ENCODE peak calls at places on chromosomes 16 and 17, in five cellular contexts. One of them, this sample, is unnamed.
A peak's percentile ranks its signal among the peaks of the same experiment; 100 is the strongest.

GRCh38 chr16:57863434-57864160 is 61.3 kb upstream of the KIFC3 start:
- DNase-seq in WTC11: peak; percentile 64
- DNase-seq in Panc1: peak; percentile 42
- DNase-seq in omental fat pad: no peak
- DNase-seq in spleen: no peak
- DNase-seq in this sample: peak; percentile 44

GRCh38 chr16:85728879-85729278 is 22.0 kb downstream of the C16orf74 start:
- DNase-seq in WTC11: peak; percentile 65
- DNase-seq in Panc1: no peak
- DNase-seq in omental fat pad: no peak
- DNase-seq in spleen: no peak
- DNase-seq in this sample: no peak

GRCh38 chr17:78962345-78962983 is 17.3 kb downstream of the LGALS3BP start:
- DNase-seq in WTC11: no peak
- DNase-seq in Panc1: no peak
- DNase-seq in omental fat pad: no peak
- DNase-seq in spleen: no peak
- DNase-seq in this sample: no peak

GRCh38 chr17:60439501-60439900 is 17.2 kb downstream of the CHCT1 start:
- DNase-seq in WTC11: no peak
- DNase-seq in Panc1: no peak
- DNase-seq in omental fat pad: no peak
- DNase-seq in spleen: no peak
- DNase-seq in this sample: no peak

GRCh38 chr16:86878290-86879160 is 300.2 kb downstream of the FOXL1 start:
- DNase-seq in WTC11: no peak
- DNase-seq in Panc1: no peak
- DNase-seq in omental fat pad: no peak
- DNase-seq in spleen: no peak
- DNase-seq in this sample: peak; percentile 62

GRCh38 chr16:73202176-73202729 is 154.3 kb upstream of the ZFHX3 start:
- DNase-seq in WTC11: no peak
- DNase-seq in Panc1: no peak
- DNase-seq in omental fat pad: no peak
- DNase-seq in spleen: no peak
- DNase-seq in this sample: no peak

GRCh38 chr16:21663889-21664647 is at the start of gene OTOA:
- DNase-seq in WTC11: peak; percentile 56
- DNase-seq in Panc1: no peak
- DNase-seq in omental fat pad: no peak
- DNase-seq in spleen: peak; percentile 87
- DNase-seq in this sample: no peak

GRCh38 chr17:31754239-31754945 is 104.7 kb downstream of the COPRS start:
- DNase-seq in WTC11: no peak
- DNase-seq in Panc1: no peak
- DNase-seq in omental fat pad: no peak
- DNase-seq in spleen: no peak
- DNase-seq in this sample: no peak

GRCh38 chr16:14284930-14285541 is 213.9 kb downstream of the MRTFB start:
- DNase-seq in WTC11: peak; percentile 68
- DNase-seq in Panc1: peak; percentile 74
- DNase-seq in omental fat pad: no peak
- DNase-seq in spleen: no peak
- DNase-seq in this sample: no peak

GRCh38 chr16:27156531-27156930 is 46.8 kb upstream of the KDM8 start:
- DNase-seq in WTC11: no peak
- DNase-seq in Panc1: no peak
- DNase-seq in omental fat pad: no peak
- DNase-seq in spleen: no peak
- DNase-seq in this sample: no peak

GRCh38 chr17:32588982-32589381 is 102.2 kb downstream of the CDK5R1 start:
- DNase-seq in WTC11: peak; percentile 46
- DNase-seq in Panc1: no peak
- DNase-seq in omental fat pad: no peak
- DNase-seq in spleen: no peak
- DNase-seq in this sample: no peak

GRCh38 chr17:15398736-15399331 is 57.4 kb upstream of the TEKT3 start:
- DNase-seq in WTC11: no peak
- DNase-seq in Panc1: no peak
- DNase-seq in omental fat pad: no peak
- DNase-seq in spleen: no peak
- DNase-seq in this sample: no peak

GRCh38 chr16:2048116-2048543 is 345 bp downstream of the TSC2 start:
- DNase-seq in WTC11: no peak
- DNase-seq in Panc1: no peak
- DNase-seq in omental fat pad: no peak
- DNase-seq in spleen: no peak
- DNase-seq in this sample: no peak

GRCh38 chr16:89615176-89615575 is 1.7 kb downstream of the DPEP1 start:
- DNase-seq in WTC11: no peak
- DNase-seq in Panc1: no peak
- DNase-seq in omental fat pad: no peak
- DNase-seq in spleen: no peak
- DNase-seq in this sample: no peak

GRCh38 chr16:89613954-89614459 is 565 bp downstream of the DPEP1 start:
- DNase-seq in WTC11: no peak
- DNase-seq in Panc1: no peak
- DNase-seq in omental fat pad: no peak
- DNase-seq in spleen: no peak
- DNase-seq in this sample: no peak

GRCh38 chr16:89616576-89617437 is 3.4 kb downstream of the DPEP1 start:
- DNase-seq in WTC11: no peak
- DNase-seq in Panc1: no peak
- DNase-seq in omental fat pad: no peak
- DNase-seq in spleen: no peak
- DNase-seq in this sample: no peak

GRCh38 chr16:89613101-89613953 is at the start of gene DPEP1:
- DNase-seq in WTC11: peak; percentile 47
- DNase-seq in Panc1: no peak
- DNase-seq in omental fat pad: no peak
- DNase-seq in spleen: no peak
- DNase-seq in this sample: no peak

GRCh38 chr16:89615596-89616090 is 2.2 kb downstream of the DPEP1 start:
- DNase-seq in WTC11: peak; percentile 79
- DNase-seq in Panc1: no peak
- DNase-seq in omental fat pad: no peak
- DNase-seq in spleen: no peak
- DNase-seq in this sample: no peak
- TF ChIP-seq CTCF in WTC11: peak; percentile 86
- TF ChIP-seq CTCF in Panc1: peak; percentile 90
- TF ChIP-seq CTCF in omental fat pad: peak; percentile 11
- TF ChIP-seq CTCF in spleen: peak; percentile 76
- TF ChIP-seq CTCF in this sample: peak; percentile 86

GRCh38 chr17:16449121-16449570 is 33.8 kb downstream of the TRPV2 start:
- DNase-seq in WTC11: no peak
- DNase-seq in Panc1: no peak
- DNase-seq in omental fat pad: no peak
- DNase-seq in spleen: no peak
- DNase-seq in this sample: no peak

GRCh38 chr17:16455997-16456769 is 35.8 kb downstream of the LRRC75A start:
- DNase-seq in WTC11: no peak
- DNase-seq in Panc1: no peak
- DNase-seq in omental fat pad: no peak
- DNase-seq in spleen: no peak
- DNase-seq in this sample: no peak

GRCh38 chr17:16450028-16450427 is 34.7 kb downstream of the TRPV2 start:
- DNase-seq in WTC11: no peak
- DNase-seq in Panc1: no peak
- DNase-seq in omental fat pad: no peak
- DNase-seq in spleen: no peak
- DNase-seq in this sample: no peak

GRCh38 chr17:16456770-16457316 is 35.1 kb downstream of the LRRC75A start:
- DNase-seq in WTC11: no peak
- DNase-seq in Panc1: no peak
- DNase-seq in omental fat pad: no peak
- DNase-seq in spleen: no peak
- DNase-seq in this sample: no peak

GRCh38 chr17:16453493-16453851 is 38.1 kb downstream of the TRPV2 start:
- DNase-seq in WTC11: no peak
- DNase-seq in Panc1: no peak
- DNase-seq in omental fat pad: no peak
- DNase-seq in spleen: no peak
- DNase-seq in this sample: no peak
- TF ChIP-seq CTCF in WTC11: no peak
- TF ChIP-seq CTCF in Panc1: no peak
- TF ChIP-seq CTCF in omental fat pad: no peak
- TF ChIP-seq CTCF in spleen: no peak
- TF ChIP-seq CTCF in this sample: peak; percentile 7

GRCh38 chr16:18809165-18809564 is 7.8 kb upstream of the ARL6IP1 start:
- DNase-seq in WTC11: no peak
- DNase-seq in Panc1: no peak
- DNase-seq in omental fat pad: no peak
- DNase-seq in spleen: no peak
- DNase-seq in this sample: no peak
- TF ChIP-seq CTCF in WTC11: no peak
- TF ChIP-seq CTCF in Panc1: no peak
- TF ChIP-seq CTCF in omental fat pad: no peak
- TF ChIP-seq CTCF in spleen: no peak
- TF ChIP-seq CTCF in this sample: no peak

GRCh38 chr16:6081320-6081976 is 983.9 kb upstream of the EEF2KMT start:
- DNase-seq in WTC11: peak; percentile 9
- DNase-seq in Panc1: peak; percentile 13
- DNase-seq in omental fat pad: no peak
- DNase-seq in spleen: no peak
- DNase-seq in this sample: no peak
- TF ChIP-seq CTCF in WTC11: peak; percentile 32
- TF ChIP-seq CTCF in Panc1: peak; percentile 84
- TF ChIP-seq CTCF in omental fat pad: no peak
- TF ChIP-seq CTCF in spleen: peak; percentile 21
- TF ChIP-seq CTCF in this sample: peak; percentile 56

GRCh38 chr16:3141781-3142311 is 7.0 kb downstream of the ZNF213 start:
- DNase-seq in WTC11: no peak
- DNase-seq in Panc1: no peak
- DNase-seq in omental fat pad: no peak
- DNase-seq in spleen: peak; percentile 73
- DNase-seq in this sample: no peak

GRCh38 chr16:3142327-3142726 is 7.5 kb downstream of the ZNF213 start:
- DNase-seq in WTC11: no peak
- DNase-seq in Panc1: no peak
- DNase-seq in omental fat pad: no peak
- DNase-seq in spleen: peak; percentile 59
- DNase-seq in this sample: no peak

GRCh38 chr16:3142770-3143169 is 7.9 kb downstream of the ZNF213 start:
- DNase-seq in WTC11: no peak
- DNase-seq in Panc1: no peak
- DNase-seq in omental fat pad: no peak
- DNase-seq in spleen: no peak
- DNase-seq in this sample: no peak

GRCh38 chr16:3138823-3139426 is 4.1 kb downstream of the ZNF213 start:
- DNase-seq in WTC11: no peak
- DNase-seq in Panc1: no peak
- DNase-seq in omental fat pad: no peak
- DNase-seq in spleen: no peak
- DNase-seq in this sample: no peak

GRCh38 chr16:3140603-3141427 is 6.0 kb downstream of the ZNF213 start:
- DNase-seq in WTC11: no peak
- DNase-seq in Panc1: no peak
- DNase-seq in omental fat pad: no peak
- DNase-seq in spleen: no peak
- DNase-seq in this sample: peak; percentile 86
- TF ChIP-seq CTCF in WTC11: no peak
- TF ChIP-seq CTCF in Panc1: no peak
- TF ChIP-seq CTCF in omental fat pad: no peak
- TF ChIP-seq CTCF in spleen: no peak
- TF ChIP-seq CTCF in this sample: no peak

DNA sequence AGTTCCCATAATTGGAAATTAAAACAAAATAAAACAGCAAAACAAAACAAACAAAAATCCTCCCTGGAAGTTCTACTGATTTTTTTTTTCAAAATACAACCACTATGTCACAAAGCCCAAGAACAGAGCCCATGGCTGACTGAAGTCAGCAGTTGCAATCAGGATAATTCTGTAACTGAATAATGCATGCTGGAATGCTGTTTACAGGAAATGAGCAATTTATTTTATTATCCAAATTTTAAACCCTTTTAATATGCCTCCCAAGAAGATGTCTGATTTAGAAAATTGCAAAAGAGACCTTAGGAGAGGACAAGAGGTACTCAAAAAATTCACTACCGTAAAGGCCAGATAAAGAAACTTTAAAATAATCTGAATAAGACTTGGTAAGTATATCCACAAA is 578.2 kb downstream of the TOX3 start:
- DNase-seq in WTC11: no peak
- DNase-seq in Panc1: no peak
- DNase-seq in omental fat pad: no peak
- DNase-seq in spleen: no peak
- DNase-seq in this sample: no peak
- TF ChIP-seq CTCF in WTC11: no peak
- TF ChIP-seq CTCF in Panc1: no peak
- TF ChIP-seq CTCF in omental fat pad: no peak
- TF ChIP-seq CTCF in spleen: no peak
- TF ChIP-seq CTCF in this sample: no peak

GRCh38 chr17:30302241-30302640 is 10.5 kb upstream of the BLMH start:
- DNase-seq in WTC11: no peak
- DNase-seq in Panc1: no peak
- DNase-seq in omental fat pad: no peak
- DNase-seq in spleen: no peak
- DNase-seq in this sample: no peak

GRCh38 chr17:30296499-30297038 is 4.8 kb upstream of the BLMH start:
- DNase-seq in WTC11: no peak
- DNase-seq in Panc1: no peak
- DNase-seq in omental fat pad: no peak
- DNase-seq in spleen: no peak
- DNase-seq in this sample: no peak

GRCh38 chr17:30297715-30298114 is 6.0 kb upstream of the BLMH start:
- DNase-seq in WTC11: no peak
- DNase-seq in Panc1: no peak
- DNase-seq in omental fat pad: no peak
- DNase-seq in spleen: no peak
- DNase-seq in this sample: no peak

GRCh38 chr17:30300803-30301202 is 9.1 kb upstream of the BLMH start:
- DNase-seq in WTC11: no peak
- DNase-seq in Panc1: no peak
- DNase-seq in omental fat pad: no peak
- DNase-seq in spleen: no peak
- DNase-seq in this sample: no peak

DNA sequence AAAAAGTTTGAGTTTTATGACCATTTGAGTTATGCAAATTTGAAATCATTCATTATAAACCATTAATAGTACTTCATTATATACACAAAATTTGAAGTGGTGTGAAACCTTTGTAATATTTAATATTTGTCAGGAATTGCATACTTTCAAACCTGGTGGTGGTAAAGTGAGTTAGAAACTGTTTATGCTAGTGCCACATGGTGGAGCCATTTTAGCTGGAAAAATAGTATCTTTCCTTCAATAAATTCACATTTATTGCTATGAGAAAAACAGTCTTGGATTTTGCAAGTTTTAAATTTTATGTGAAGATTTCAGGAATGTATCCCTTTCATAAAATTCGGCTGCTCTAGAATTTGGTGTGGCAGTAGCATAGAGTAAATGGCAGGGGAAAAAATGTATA is 7.3 kb upstream of the BLMH start:
- DNase-seq in WTC11: no peak
- DNase-seq in Panc1: no peak
- DNase-seq in omental fat pad: no peak
- DNase-seq in spleen: no peak
- DNase-seq in this sample: no peak
- TF ChIP-seq CTCF in WTC11: no peak
- TF ChIP-seq CTCF in Panc1: no peak
- TF ChIP-seq CTCF in omental fat pad: no peak
- TF ChIP-seq CTCF in spleen: no peak
- TF ChIP-seq CTCF in this sample: peak; percentile 78

GRCh38 chr16:75130150-75130771 is 13.7 kb upstream of the LDHD start:
- DNase-seq in WTC11: no peak
- DNase-seq in Panc1: no peak
- DNase-seq in omental fat pad: no peak
- DNase-seq in spleen: no peak
- DNase-seq in this sample: no peak
- TF ChIP-seq CTCF in WTC11: no peak
- TF ChIP-seq CTCF in Panc1: no peak
- TF ChIP-seq CTCF in omental fat pad: no peak
- TF ChIP-seq CTCF in spleen: no peak
- TF ChIP-seq CTCF in this sample: peak; percentile 43

This sample was measured in chondrocyte.